ENCODE peak calls at places on chromosomes 2 and 18, in five cellular contexts. C, R, O, K and Q are unnamed samples.

GRCh38 chr18:57131782-57132181 is 15.1 kb upstream of the BOD1L2 start:
- DNase-seq in C (no peak), R (no peak), O (no peak), K (no peak), Q (no peak)

GRCh38 chr2:14292964-14293363 is 339.6 kb upstream of the LRATD1 start:
- DNase-seq in C (no peak), R (no peak), O (no peak), K (no peak), Q (no peak)

GRCh38 chr2:239599299-239599698 is 198.5 kb upstream of the HDAC4 start:
- DNase-seq in C (no peak), R (peak), O (no peak), K (peak), Q (no peak)

GRCh38 chr2:223668302-223668998 is 66.3 kb upstream of the SCG2 start:
- DNase-seq in C (no peak), R (no peak), O (no peak), K (no peak), Q (peak)

GRCh38 chr2:226973821-226974220 is 138.0 kb downstream of the RHBDD1 start:
- DNase-seq in C (no peak), R (no peak), O (no peak), K (no peak), Q (no peak)

GRCh38 chr2:128365217-128365905 is 46.7 kb upstream of the HS6ST1 start:
- DNase-seq in C (no peak), R (no peak), O (no peak), K (no peak), Q (no peak)

GRCh38 chr2:105143467-105144127 is 97.9 kb upstream of the GPR45 start:
- DNase-seq in C (peak), R (no peak), O (no peak), K (peak), Q (no peak)

GRCh38 chr2:38279201-38279600 is 97.9 kb downstream of the ATL2 start:
- DNase-seq in C (peak), R (no peak), O (no peak), K (no peak), Q (no peak)

GRCh38 chr18:1057367-1057766 is 152.7 kb downstream of the ADCYAP1 start:
- DNase-seq in C (no peak), R (no peak), O (no peak), K (no peak), Q (no peak)

GRCh38 chr2:29293830-29294438 is 178.7 kb downstream of the CLIP4 start:
- DNase-seq in C (peak), R (no peak), O (no peak), K (peak), Q (peak)

GRCh38 chr2:96267159-96267971 is 1.3 kb downstream of the CIAO1 start:
- DNase-seq in C (peak), R (no peak), O (peak), K (peak), Q (peak)

GRCh38 chr2:235670974-235671787 is 177.3 kb downstream of the AGAP1 start:
- DNase-seq in C (no peak), R (peak), O (no peak), K (no peak), Q (no peak)